ENCODE peak calls at places on chromosomes 6 and 20, in five cellular contexts. One of them, this sample, is unnamed.

GRCh38 chr20:25328954-25329498 is 61.6 kb downstream of the ABHD12 start:
- DNase-seq in HCT116: no peak
- DNase-seq in lower leg skin: no peak
- DNase-seq in AG10803: no peak
- DNase-seq in AG04450: no peak
- DNase-seq in this sample: no peak

GRCh38 chr6:53986165-53986720 is 125.0 kb upstream of the MLIP start:
- DNase-seq in HCT116: peak
- DNase-seq in lower leg skin: peak
- DNase-seq in AG10803: peak
- DNase-seq in AG04450: peak
- DNase-seq in this sample: peak

GRCh38 chr6:157036245-157036681 is 259.1 kb downstream of the ARID1B start:
- DNase-seq in HCT116: no peak
- DNase-seq in lower leg skin: peak
- DNase-seq in AG10803: peak
- DNase-seq in AG04450: no peak
- DNase-seq in this sample: no peak

GRCh38 chr6:143569035-143569434 is 57.5 kb upstream of the FUCA2 start:
- DNase-seq in HCT116: no peak
- DNase-seq in lower leg skin: peak
- DNase-seq in AG10803: peak
- DNase-seq in AG04450: no peak
- DNase-seq in this sample: peak

GRCh38 chr6:75349262-75349984 is 64.8 kb upstream of the TMEM30A start:
- DNase-seq in HCT116: no peak
- DNase-seq in lower leg skin: no peak
- DNase-seq in AG10803: no peak
- DNase-seq in AG04450: no peak
- DNase-seq in this sample: peak

GRCh38 chr6:33578588-33579011 is 1.5 kb downstream of the BAK1 start:
- DNase-seq in HCT116: no peak
- DNase-seq in lower leg skin: no peak
- DNase-seq in AG10803: no peak
- DNase-seq in AG04450: no peak
- DNase-seq in this sample: no peak

GRCh38 chr20:2149507-2149906 is 47.9 kb downstream of the STK35 start:
- DNase-seq in HCT116: no peak
- DNase-seq in lower leg skin: no peak
- DNase-seq in AG10803: no peak
- DNase-seq in AG04450: no peak
- DNase-seq in this sample: no peak

GRCh38 chr6:17349437-17349836 is 44.0 kb upstream of the CAP2 start:
- DNase-seq in HCT116: no peak
- DNase-seq in lower leg skin: no peak
- DNase-seq in AG10803: peak
- DNase-seq in AG04450: no peak
- DNase-seq in this sample: peak

GRCh38 chr6:97066056-97066455 is 141.5 kb downstream of the KLHL32 start:
- DNase-seq in HCT116: no peak
- DNase-seq in lower leg skin: no peak
- DNase-seq in AG10803: no peak
- DNase-seq in AG04450: no peak
- DNase-seq in this sample: no peak

GRCh38 chr20:5168582-5169396 is 42.0 kb downstream of the CDS2 start:
- DNase-seq in HCT116: no peak
- DNase-seq in lower leg skin: no peak
- DNase-seq in AG10803: no peak
- DNase-seq in AG04450: no peak
- DNase-seq in this sample: peak

GRCh38 chr6:158031445-158032353 is 50.0 kb downstream of the SYNJ2 start:
- DNase-seq in HCT116: peak
- DNase-seq in lower leg skin: peak
- DNase-seq in AG10803: peak
- DNase-seq in AG04450: no peak
- DNase-seq in this sample: peak

GRCh38 chr20:62376112-62377063 is 9.3 kb upstream of the LAMA5 start:
- DNase-seq in HCT116: no peak
- DNase-seq in lower leg skin: no peak
- DNase-seq in AG10803: no peak
- DNase-seq in AG04450: no peak
- DNase-seq in this sample: no peak

GRCh38 chr6:44088827-44089590 is 38.2 kb downstream of the MRPL14 start:
- DNase-seq in HCT116: no peak
- DNase-seq in lower leg skin: no peak
- DNase-seq in AG10803: no peak
- DNase-seq in AG04450: no peak
- DNase-seq in this sample: no peak

GRCh38 chr6:26296857-26297648 is 67.9 kb upstream of the BTN3A2 start:
- DNase-seq in HCT116: no peak
- DNase-seq in lower leg skin: no peak
- DNase-seq in AG10803: no peak
- DNase-seq in AG04450: no peak
- DNase-seq in this sample: peak

GRCh38 chr6:139961190-139961589 is 586.7 kb upstream of the CITED2 start:
- DNase-seq in HCT116: no peak
- DNase-seq in lower leg skin: no peak
- DNase-seq in AG10803: no peak
- DNase-seq in AG04450: no peak
- DNase-seq in this sample: no peak

GRCh38 chr6:139962663-139963314 is 588.3 kb upstream of the CITED2 start:
- DNase-seq in HCT116: no peak
- DNase-seq in lower leg skin: no peak
- DNase-seq in AG10803: no peak
- DNase-seq in AG04450: no peak
- DNase-seq in this sample: no peak

GRCh38 chr6:139964737-139965136 is 590.3 kb upstream of the CITED2 start:
- DNase-seq in HCT116: no peak
- DNase-seq in lower leg skin: no peak
- DNase-seq in AG10803: no peak
- DNase-seq in AG04450: no peak
- DNase-seq in this sample: no peak

GRCh38 chr6:139965393-139965792 is 590.9 kb upstream of the CITED2 start:
- DNase-seq in HCT116: no peak
- DNase-seq in lower leg skin: no peak
- DNase-seq in AG10803: no peak
- DNase-seq in AG04450: no peak
- DNase-seq in this sample: peak

DNA sequence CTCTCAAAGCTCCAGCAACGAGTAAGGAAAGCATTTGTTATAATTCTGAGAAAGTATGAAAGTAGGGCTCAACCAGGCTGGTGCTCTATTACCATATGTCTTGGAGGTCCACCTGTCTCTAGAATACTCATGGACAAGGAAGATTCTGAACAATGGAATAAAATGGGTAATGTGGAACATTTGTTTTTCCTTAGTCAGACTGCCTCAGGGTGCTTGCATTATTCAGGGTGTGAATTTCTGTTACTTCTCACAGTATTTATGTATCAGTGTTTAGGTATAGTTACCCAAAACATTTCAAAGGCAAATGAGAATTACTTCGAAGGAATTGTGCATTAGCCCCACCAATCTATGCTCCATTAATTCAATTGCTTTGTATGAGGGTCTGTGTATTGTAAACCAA is 586.2 kb upstream of the CITED2 start:
- DNase-seq in HCT116: no peak
- DNase-seq in lower leg skin: no peak
- DNase-seq in AG10803: no peak
- DNase-seq in AG04450: no peak
- DNase-seq in this sample: no peak
- H3K4me3 ChIP-seq in HCT116: no peak
- H3K4me3 ChIP-seq in lower leg skin: no peak
- H3K4me3 ChIP-seq in AG10803: no peak
- H3K4me3 ChIP-seq in AG04450: no peak
- H3K4me3 ChIP-seq in this sample: no peak

DNA sequence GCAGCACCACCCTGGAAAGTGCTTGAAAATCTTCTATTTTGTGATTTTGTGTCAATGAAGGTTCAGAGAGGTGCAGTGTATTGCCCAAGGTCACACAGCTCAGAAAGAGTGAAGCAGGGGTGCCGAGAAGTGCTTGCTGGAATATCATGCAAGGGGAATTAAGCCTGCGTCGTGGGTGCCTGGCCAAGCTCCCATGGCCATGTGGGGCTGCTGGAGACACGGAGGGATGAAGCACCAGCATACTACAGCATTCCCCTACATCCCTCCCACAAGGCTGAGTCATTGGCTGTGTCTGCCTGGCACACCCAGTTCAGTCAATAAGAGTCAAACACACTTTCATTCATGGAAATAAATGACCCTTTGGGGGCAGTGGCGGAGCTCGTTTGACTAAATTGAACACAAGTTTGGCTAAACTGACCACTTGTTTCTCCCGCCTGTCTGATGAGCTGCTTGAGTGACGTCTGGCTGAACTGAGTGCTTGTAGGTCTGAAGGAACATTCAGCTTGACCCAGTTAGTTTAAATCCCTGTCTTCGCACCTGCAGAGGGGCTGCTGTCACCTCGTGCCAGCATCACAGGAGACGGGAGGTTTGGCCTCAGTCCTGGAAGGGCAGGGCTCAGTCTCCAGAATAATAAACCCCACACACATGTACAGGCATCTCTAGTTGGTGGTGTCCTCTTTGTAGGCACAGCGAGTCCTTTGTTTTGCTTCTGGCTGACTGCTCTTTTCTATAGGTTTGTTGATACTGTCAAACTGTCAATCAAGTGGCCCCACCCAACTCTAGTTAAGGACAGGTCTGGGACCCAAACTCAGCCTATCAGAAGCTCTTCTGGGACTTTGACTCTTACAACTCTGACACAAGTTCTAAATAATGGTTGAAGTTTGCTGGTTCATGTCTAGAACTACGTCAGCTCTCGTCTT is 8.4 kb upstream of the TGM2 start:
- DNase-seq in HCT116: no peak
- DNase-seq in lower leg skin: no peak
- DNase-seq in AG10803: peak
- DNase-seq in AG04450: peak
- DNase-seq in this sample: peak
- TF ChIP-seq CTCF in HCT116: peak
- TF ChIP-seq CTCF in lower leg skin: no peak
- TF ChIP-seq CTCF in AG10803: peak
- TF ChIP-seq CTCF in AG04450: peak
- TF ChIP-seq CTCF in this sample: no peak

DNA sequence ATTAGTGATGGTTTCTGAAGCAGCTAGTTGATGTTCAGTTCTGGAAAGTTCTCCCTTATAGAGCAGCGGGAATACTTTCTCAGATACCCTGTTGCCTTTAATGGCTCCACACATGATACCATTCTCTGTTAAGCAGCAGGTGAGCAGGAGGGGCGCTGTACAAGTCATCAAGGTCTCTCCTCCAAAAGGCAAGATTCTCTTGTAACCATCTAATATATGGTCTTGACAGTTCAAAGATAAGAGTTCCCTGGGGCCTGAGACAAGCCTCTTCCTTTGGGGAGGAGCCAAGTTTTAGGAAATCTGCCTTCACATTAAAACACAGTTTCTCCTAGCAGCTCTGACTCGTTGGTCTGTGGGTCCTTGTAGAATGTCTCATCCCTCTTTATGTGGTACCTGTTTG is 258.2 kb downstream of the QKI start:
- DNase-seq in HCT116: no peak
- DNase-seq in lower leg skin: no peak
- DNase-seq in AG10803: no peak
- DNase-seq in AG04450: no peak
- DNase-seq in this sample: no peak
- H3K4me3 ChIP-seq in HCT116: no peak
- H3K4me3 ChIP-seq in lower leg skin: no peak
- H3K4me3 ChIP-seq in AG10803: no peak
- H3K4me3 ChIP-seq in AG04450: no peak
- H3K4me3 ChIP-seq in this sample: no peak

DNA sequence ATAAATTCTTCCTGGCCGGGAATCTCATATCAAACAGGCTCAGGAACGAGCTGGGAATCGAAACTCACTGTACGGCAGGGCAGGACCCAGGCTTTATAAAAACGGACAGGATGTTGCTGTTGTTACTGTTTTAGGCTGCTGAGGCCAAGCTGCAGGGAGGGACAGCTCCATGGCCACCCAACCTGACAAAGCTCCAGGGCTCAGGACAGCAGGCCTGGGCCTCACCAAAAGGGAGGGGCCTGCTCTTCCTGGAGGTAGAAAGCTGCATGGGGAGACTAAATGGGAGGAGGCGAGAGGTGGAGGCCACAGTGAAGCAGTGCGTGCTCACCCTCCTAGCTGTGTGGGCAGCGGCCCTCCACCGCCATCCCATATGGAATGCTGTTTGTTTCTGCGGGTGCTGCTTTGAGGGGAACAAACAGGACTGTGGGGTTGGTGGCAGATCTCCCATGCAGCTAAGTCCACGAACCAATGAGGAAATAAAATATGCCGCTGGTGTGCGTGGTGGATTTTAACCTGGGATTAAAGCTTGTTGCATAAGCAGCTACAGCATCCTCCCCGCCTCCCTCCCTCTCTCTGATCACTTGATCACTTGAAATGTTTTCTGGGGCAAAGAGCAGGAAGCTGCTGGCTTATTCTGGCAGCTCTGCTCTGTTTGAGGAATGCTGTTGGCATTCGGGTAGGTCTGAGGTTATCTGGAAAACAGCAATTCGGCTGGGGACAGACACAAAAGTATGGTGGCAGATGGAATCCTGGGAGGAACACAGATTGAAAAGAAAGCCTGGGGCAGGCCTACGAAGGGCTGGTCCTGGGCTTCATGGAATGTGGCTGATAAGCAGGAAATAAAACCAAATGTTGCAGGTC is 2.4 kb upstream of the ZMYND8 start:
- DNase-seq in HCT116: peak
- DNase-seq in lower leg skin: peak
- DNase-seq in AG10803: peak
- DNase-seq in AG04450: no peak
- DNase-seq in this sample: peak
- TF ChIP-seq CTCF in HCT116: no peak
- TF ChIP-seq CTCF in lower leg skin: no peak
- TF ChIP-seq CTCF in AG10803: no peak
- TF ChIP-seq CTCF in AG04450: no peak
- TF ChIP-seq CTCF in this sample: no peak

GRCh38 chr6:48426636-48427035 is 315.6 kb upstream of the PTCHD4 start:
- DNase-seq in HCT116: no peak
- DNase-seq in lower leg skin: no peak
- DNase-seq in AG10803: peak
- DNase-seq in AG04450: peak
- DNase-seq in this sample: peak
- H3K4me3 ChIP-seq in HCT116: no peak
- H3K4me3 ChIP-seq in lower leg skin: no peak
- H3K4me3 ChIP-seq in AG10803: no peak
- H3K4me3 ChIP-seq in AG04450: no peak
- H3K4me3 ChIP-seq in this sample: no peak

DNA sequence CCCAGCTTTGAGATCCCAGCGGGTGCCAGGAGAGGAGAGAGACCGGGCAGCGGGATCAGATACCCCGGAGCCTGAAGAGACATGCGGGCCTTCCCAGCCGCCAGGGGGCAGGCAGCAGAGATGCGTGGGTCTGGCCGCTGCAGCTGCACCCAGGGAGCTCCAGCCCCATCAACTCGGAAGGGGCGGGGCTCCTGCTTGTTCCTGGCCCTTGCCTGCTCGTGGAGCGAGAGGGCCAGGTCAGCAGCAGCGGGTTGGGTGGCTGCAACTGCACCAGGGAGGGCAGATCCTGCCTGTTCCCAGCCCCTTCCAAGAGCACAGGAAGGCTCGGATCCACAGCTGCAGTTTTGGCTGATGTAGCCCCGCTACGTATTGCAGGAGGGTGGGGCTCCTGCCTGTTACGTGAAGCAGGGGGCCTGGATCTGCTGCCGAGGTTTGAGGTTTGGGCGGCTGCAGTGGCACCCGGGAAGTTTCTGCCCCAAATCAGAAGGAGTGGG is 532.8 kb downstream of the RFPL4B start:
- DNase-seq in HCT116: no peak
- DNase-seq in lower leg skin: no peak
- DNase-seq in AG10803: peak
- DNase-seq in AG04450: no peak
- DNase-seq in this sample: no peak
- TF ChIP-seq CTCF in HCT116: no peak
- TF ChIP-seq CTCF in lower leg skin: no peak
- TF ChIP-seq CTCF in AG10803: no peak
- TF ChIP-seq CTCF in AG04450: no peak
- TF ChIP-seq CTCF in this sample: no peak